ENCODE peak calls at places on chromosomes 11 and 22, in ten cellular contexts. J is fibroblast of the aortic adventitia; X is body of pancreas; G is H7; L is tibial nerve; E is testis; S is mesendoderm; Q is A673; C is HFF-Myc; K is CD8-positive, alpha-beta memory T cell. N is an unnamed sample.

GRCh38 chr22:27386186-27386585 is 415.4 kb downstream of the MN1 start:
- DNase-seq in Q (no peak), X (no peak), C (no peak), J (no peak), L (no peak), S (peak), E (no peak), K (no peak), G (no peak), N (no peak)

GRCh38 chr11:9617960-9618359 is 44.5 kb downstream of the WEE1 start:
- DNase-seq in Q (no peak), X (no peak), J (peak), K (no peak), C (no peak), E (no peak), G (no peak), L (no peak), S (no peak), N (no peak)

GRCh38 chr11:128854801-128855200 is 12.3 kb downstream of the KCNJ1 start:
- DNase-seq in C (no peak), E (no peak), Q (no peak), G (no peak), X (peak), S (no peak), J (no peak), L (no peak), K (no peak), N (no peak)

GRCh38 chr11:84686726-84687125 is 940.4 kb downstream of the DLG2 start:
- DNase-seq in G (no peak), K (no peak), Q (no peak), S (peak), E (no peak), L (no peak), J (no peak), X (no peak), C (no peak), N (no peak)

GRCh38 chr11:23730307-23730998 is 766.4 kb upstream of the LUZP2 start:
- DNase-seq in S (no peak), E (peak), L (no peak), J (no peak), C (no peak), X (no peak), Q (no peak), K (no peak), G (peak), N (no peak)

GRCh38 chr11:71454470-71455113 is 1.6 kb downstream of the NADSYN1 start:
- DNase-seq in E (no peak), L (no peak), X (peak), Q (no peak), K (peak), J (no peak), G (no peak), S (no peak), C (no peak), N (no peak)

GRCh38 chr11:1936072-1936780 is 10.9 kb upstream of the MRPL23 start:
- DNase-seq in G (peak), J (no peak), Q (no peak), S (no peak), C (no peak), L (no peak), X (no peak), K (no peak), E (no peak), N (no peak)

GRCh38 chr11:120618399-120618798 is 106.9 kb downstream of the GRIK4 start:
- DNase-seq in S (no peak), K (no peak), E (no peak), X (no peak), G (no peak), L (no peak), Q (no peak), C (no peak), J (no peak), N (no peak)

GRCh38 chr11:31768744-31769143 is 42.4 kb downstream of the PAX6 start:
- DNase-seq in Q (no peak), C (no peak), E (no peak), G (no peak), K (no peak), X (no peak), S (no peak), J (no peak), L (no peak), N (no peak)

GRCh38 chr22:40462195-40462988 is 92.0 kb downstream of the SGSM3 start:
- DNase-seq in S (no peak), C (no peak), J (no peak), K (peak), G (no peak), L (no peak), Q (no peak), E (peak), X (no peak), N (no peak)

GRCh38 chr11:16603890-16604783 is 134.3 kb upstream of the C11orf58 start:
- DNase-seq in Q (peak), K (no peak), L (peak), J (no peak), S (peak), C (no peak), G (peak), E (peak), X (peak), N (no peak)

GRCh38 chr22:47153854-47154542 is 391.5 kb downstream of the TBC1D22A start:
- DNase-seq in E (peak), X (peak), Q (no peak), C (no peak), G (no peak), S (no peak), K (no peak), J (no peak), L (no peak), N (no peak)

GRCh38 chr11:47233989-47234668 is 14.5 kb downstream of the ACP2 start:
- DNase-seq in E (peak), Q (peak), S (peak), X (no peak), K (peak), G (peak), J (peak), C (no peak), L (no peak), N (no peak)

GRCh38 chr11:124074554-124074953 is 33.4 kb upstream of the OR10G7 start:
- DNase-seq in C (no peak), J (no peak), Q (no peak), S (no peak), G (no peak), L (no peak), X (no peak), E (no peak), K (no peak), N (no peak)

GRCh38 chr22:29587938-29588699 is 7.2 kb upstream of the NIPSNAP1 start:
- DNase-seq in S (no peak), G (no peak), X (no peak), K (no peak), Q (peak), L (no peak), C (peak), J (peak), E (no peak), N (no peak)

GRCh38 chr22:49183208-49183825 is 644.4 kb downstream of the BRD1 start:
- DNase-seq in S (no peak), X (no peak), K (no peak), E (no peak), Q (no peak), C (no peak), G (no peak), L (no peak), J (no peak), N (no peak)

GRCh38 chr11:124657922-124658321 is 15.6 kb downstream of the SIAE start:
- DNase-seq in G (no peak), X (no peak), K (no peak), C (no peak), E (no peak), Q (peak), L (no peak), S (no peak), J (no peak), N (no peak)

GRCh38 chr11:93736129-93736528 is 5.2 kb downstream of the TAF1D start:
- DNase-seq in C (no peak), K (no peak), Q (no peak), E (no peak), L (no peak), J (no peak), S (no peak), X (no peak), G (no peak), N (no peak)
- H3K4me3 ChIP-seq in C (peak), K (no peak), Q (peak), E (no peak), L (no peak), J (no peak), S (no peak), X (no peak), G (no peak), N (no peak)

GRCh38 chr11:3047637-3048036 is 9.6 kb downstream of the CARS1 start:
- DNase-seq in G (no peak), Q (no peak), J (no peak), L (no peak), X (no peak), E (no peak), C (no peak), S (no peak), K (no peak), N (no peak)

GRCh38 chr11:3052109-3052479 is 5.1 kb downstream of the CARS1 start:
- DNase-seq in G (peak), E (no peak), J (no peak), X (peak), S (no peak), K (no peak), Q (peak), C (no peak), L (no peak), N (no peak)

GRCh38 chr11:3051435-3052108 is 5.7 kb downstream of the CARS1 start:
- DNase-seq in L (no peak), E (no peak), J (no peak), K (no peak), G (peak), S (peak), Q (peak), X (no peak), C (no peak), N (no peak)

GRCh38 chr11:3050386-3051325 is 6.6 kb downstream of the CARS1 start:
- DNase-seq in L (no peak), C (no peak), Q (no peak), J (no peak), G (peak), S (no peak), E (no peak), X (no peak), K (no peak), N (no peak)

GRCh38 chr11:3049430-3050243 is 7.6 kb downstream of the CARS1 start:
- DNase-seq in X (peak), G (no peak), L (peak), Q (peak), C (peak), J (peak), S (no peak), E (peak), K (no peak), N (peak)
- H3K4me3 ChIP-seq in X (no peak), G (no peak), L (no peak), Q (no peak), C (peak), J (peak), S (no peak), E (no peak), K (no peak), N (peak)

GRCh38 chr22:43514476-43515157 is 102.8 kb downstream of the MPPED1 start:
- DNase-seq in K (no peak), Q (no peak), L (no peak), J (no peak), S (no peak), E (no peak), G (peak), X (no peak), C (no peak), N (no peak)
- H3K4me3 ChIP-seq in K (no peak), Q (no peak), L (no peak), J (no peak), S (no peak), E (no peak), G (no peak), X (no peak), C (no peak), N (no peak)

DNA sequence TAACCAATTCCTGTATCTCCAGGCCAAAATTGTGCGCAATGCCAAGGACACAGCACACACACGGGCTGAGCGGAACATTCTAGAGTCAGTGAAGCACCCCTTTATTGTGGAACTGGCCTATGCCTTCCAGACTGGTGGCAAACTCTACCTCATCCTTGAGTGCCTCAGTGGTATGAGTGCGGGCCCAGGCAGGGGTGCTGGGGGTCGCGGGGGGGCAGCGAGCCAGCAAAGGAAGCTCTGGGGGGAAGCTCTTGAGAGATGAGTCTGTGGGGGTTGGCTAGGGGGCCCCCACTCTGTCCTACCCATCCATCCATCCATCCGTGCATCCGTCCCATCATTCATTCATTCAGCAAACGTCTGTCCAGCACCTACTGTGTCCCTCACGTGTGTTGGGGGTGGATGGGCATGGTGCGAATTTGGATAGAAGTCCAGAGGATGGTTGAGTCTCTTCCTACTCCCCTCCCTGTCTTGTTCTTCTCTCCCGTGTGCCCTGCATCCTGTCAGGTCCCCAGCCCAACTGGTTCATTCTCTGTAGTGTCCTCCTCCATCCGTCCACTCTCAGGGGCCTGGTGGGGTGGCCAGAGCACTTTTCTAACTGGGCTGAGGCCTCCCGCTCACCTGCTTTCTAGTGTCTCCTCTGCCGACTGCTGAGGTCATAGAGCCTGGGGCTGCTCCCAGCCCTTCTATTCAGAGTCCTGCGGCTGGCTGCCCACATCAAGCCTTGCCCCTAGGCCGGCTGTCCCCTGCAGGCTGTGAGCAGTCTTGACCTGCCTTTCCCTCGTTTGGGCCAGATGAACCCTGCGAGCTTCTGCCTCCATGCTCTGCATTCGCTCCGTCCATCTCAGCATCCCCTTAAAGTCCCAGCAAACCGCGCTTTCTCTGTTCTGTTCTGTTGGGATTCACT is 3.3 kb downstream of the RPS6KB2 start:
- DNase-seq in C (no peak), G (no peak), X (no peak), J (no peak), S (no peak), Q (no peak), L (no peak), K (no peak), E (no peak), N (no peak)
- H3K4me3 ChIP-seq in C (no peak), G (no peak), X (no peak), J (no peak), S (no peak), Q (no peak), L (no peak), K (no peak), E (no peak), N (no peak)

GRCh38 chr22:35547993-35548761 is 7.5 kb downstream of the RASD2 start:
- DNase-seq in C (no peak), L (no peak), Q (peak), G (peak), K (no peak), E (no peak), J (no peak), S (peak), X (no peak), N (no peak)
- H3K4me3 ChIP-seq in C (no peak), L (no peak), Q (no peak), G (no peak), K (no peak), E (no peak), J (no peak), S (no peak), X (no peak), N (no peak)